ENCODE peak calls at places on chromosomes 7 and 10, in seven cellular contexts. Z is CD4-positive, alpha-beta memory T cell; J is NCI-H2171; M is SK-N-SH; E is H7; W is AG09309; U is foreskin fibroblast. S is an unnamed sample.
A peak's percentile ranks its signal among the peaks of the same experiment; 100 is the strongest.

GRCh38 chr7:129041142-129041928 is 13.6 kb downstream of the TNPO3 start:
- DNase-seq in E (peak; percentile 21), W (no peak), J (no peak), Z (no peak), U (no peak), M (no peak), S (no peak)

GRCh38 chr10:30820282-30820991 is 190.9 kb upstream of the LYZL2 start:
- DNase-seq in U (peak; percentile 80), Z (no peak), M (peak; percentile 48), E (no peak), W (peak; percentile 67), J (no peak), S (peak; percentile 80)

GRCh38 chr10:79093658-79094411 is 25.1 kb downstream of the ZMIZ1 start:
- DNase-seq in Z (no peak), J (no peak), M (no peak), W (no peak), E (peak; percentile 37), U (no peak), S (no peak)

GRCh38 chr7:100034871-100035510 is 14.6 kb upstream of the ZSCAN21 start:
- DNase-seq in W (peak; percentile 73), J (no peak), M (no peak), E (no peak), U (no peak), Z (no peak), S (no peak)

GRCh38 chr7:24924375-24924774 is 55.6 kb downstream of the OSBPL3 start:
- DNase-seq in J (no peak), Z (peak; percentile 62), W (no peak), E (no peak), U (no peak), M (no peak), S (no peak)

GRCh38 chr10:124935946-124936345 is 6.0 kb upstream of the ZRANB1 start:
- DNase-seq in E (no peak), J (no peak), M (no peak), W (no peak), U (peak; percentile 41), Z (no peak), S (no peak)

GRCh38 chr10:103661198-103661950 is 167.9 kb downstream of the NEURL1 start:
- DNase-seq in U (peak; percentile 92), Z (peak; percentile 57), E (peak; percentile 96), W (peak; percentile 85), M (no peak), J (peak; percentile 67), S (peak; percentile 93)

GRCh38 chr7:146772581-146772980 is 656.0 kb downstream of the CNTNAP2 start:
- DNase-seq in W (no peak), Z (no peak), M (no peak), J (no peak), U (no peak), E (peak; percentile 53), S (no peak)

GRCh38 chr10:133258818-133259602 is 17.7 kb downstream of the ADAM8 start:
- DNase-seq in J (no peak), W (peak; percentile 98), Z (peak; percentile 75), U (peak; percentile 99), E (no peak), M (no peak), S (peak; percentile 96)

GRCh38 chr7:127413962-127414361 is 21.5 kb upstream of the ZNF800 start:
- DNase-seq in W (no peak), E (no peak), U (no peak), Z (peak; percentile 58), J (no peak), M (no peak), S (no peak)

GRCh38 chr10:423167-423566 is 266.3 kb downstream of the DIP2C start:
- DNase-seq in M (no peak), E (no peak), J (no peak), W (no peak), U (no peak), Z (no peak), S (no peak)

GRCh38 chr7:152868122-152869040 is 108.8 kb downstream of the ACTR3B start:
- DNase-seq in E (no peak), Z (no peak), W (no peak), U (no peak), J (no peak), M (no peak), S (no peak)

GRCh38 chr7:157412021-157412443 is 75.2 kb downstream of the DNAJB6 start:
- DNase-seq in M (no peak), W (peak; percentile 50), Z (no peak), U (peak; percentile 76), E (no peak), J (no peak), S (peak; percentile 17)

GRCh38 chr10:95196053-95196452 is 2.0 kb downstream of the ACSM6 start:
- DNase-seq in J (no peak), Z (no peak), U (no peak), M (no peak), E (peak; percentile 35), W (no peak), S (no peak)

GRCh38 chr7:16636533-16637173 is 8.9 kb downstream of the ANKMY2 start:
- DNase-seq in M (no peak), Z (no peak), W (peak; percentile 68), J (no peak), E (no peak), U (no peak), S (peak; percentile 66)

GRCh38 chr10:110175406-110175805 is 32.0 kb upstream of the MXI1 start:
- DNase-seq in W (no peak), M (no peak), J (no peak), U (peak; percentile 6), E (no peak), Z (no peak), S (no peak)

GRCh38 chr10:90032519-90032918 is 331.1 kb downstream of the KIF20B start:
- DNase-seq in W (no peak), U (no peak), J (no peak), Z (no peak), M (no peak), E (no peak), S (peak; percentile 21)